ENCODE peak calls at places on chromosomes 6 and 20, in eight cellular contexts. One of them, this sample, is unnamed.

GRCh38 chr6:85364354-85364753 is 85.5 kb upstream of the NT5E start:
- DNase-seq in fibroblast of lung: peak
- DNase-seq in psoas muscle: no peak
- DNase-seq in esophagus muscularis mucosa: no peak
- DNase-seq in osteoblast: no peak
- DNase-seq in HL-60: no peak
- DNase-seq in Peyer's patch: no peak
- DNase-seq in right lobe of liver: no peak
- DNase-seq in this sample: peak

GRCh38 chr6:1554241-1554880 is 55.4 kb upstream of the FOXC1 start:
- DNase-seq in fibroblast of lung: peak
- DNase-seq in psoas muscle: no peak
- DNase-seq in esophagus muscularis mucosa: no peak
- DNase-seq in osteoblast: peak
- DNase-seq in HL-60: no peak
- DNase-seq in Peyer's patch: no peak
- DNase-seq in right lobe of liver: no peak
- DNase-seq in this sample: no peak

GRCh38 chr6:69265090-69265489 is 531.7 kb downstream of the LMBRD1 start:
- DNase-seq in fibroblast of lung: no peak
- DNase-seq in psoas muscle: no peak
- DNase-seq in esophagus muscularis mucosa: no peak
- DNase-seq in osteoblast: no peak
- DNase-seq in HL-60: no peak
- DNase-seq in Peyer's patch: no peak
- DNase-seq in right lobe of liver: no peak
- DNase-seq in this sample: no peak

GRCh38 chr6:92915466-92915865 is 503.9 kb downstream of the EPHA7 start:
- DNase-seq in fibroblast of lung: no peak
- DNase-seq in psoas muscle: no peak
- DNase-seq in esophagus muscularis mucosa: no peak
- DNase-seq in osteoblast: no peak
- DNase-seq in HL-60: no peak
- DNase-seq in Peyer's patch: no peak
- DNase-seq in right lobe of liver: no peak
- DNase-seq in this sample: no peak

GRCh38 chr6:14664616-14665315 is 547.2 kb downstream of the CD83 start:
- DNase-seq in fibroblast of lung: no peak
- DNase-seq in psoas muscle: no peak
- DNase-seq in esophagus muscularis mucosa: no peak
- DNase-seq in osteoblast: peak
- DNase-seq in HL-60: no peak
- DNase-seq in Peyer's patch: no peak
- DNase-seq in right lobe of liver: no peak
- DNase-seq in this sample: peak

GRCh38 chr6:79872986-79873385 is 74.4 kb downstream of the ELOVL4 start:
- DNase-seq in fibroblast of lung: peak
- DNase-seq in psoas muscle: no peak
- DNase-seq in esophagus muscularis mucosa: no peak
- DNase-seq in osteoblast: no peak
- DNase-seq in HL-60: peak
- DNase-seq in Peyer's patch: no peak
- DNase-seq in right lobe of liver: no peak
- DNase-seq in this sample: peak

GRCh38 chr6:131792091-131792496 is 15.7 kb upstream of the ENPP1 start:
- DNase-seq in fibroblast of lung: peak
- DNase-seq in psoas muscle: no peak
- DNase-seq in esophagus muscularis mucosa: no peak
- DNase-seq in osteoblast: peak
- DNase-seq in HL-60: no peak
- DNase-seq in Peyer's patch: no peak
- DNase-seq in right lobe of liver: no peak
- DNase-seq in this sample: no peak

GRCh38 chr6:111573892-111574800 is 31.5 kb downstream of the TRAF3IP2 start:
- DNase-seq in fibroblast of lung: peak
- DNase-seq in psoas muscle: no peak
- DNase-seq in esophagus muscularis mucosa: no peak
- DNase-seq in osteoblast: peak
- DNase-seq in HL-60: no peak
- DNase-seq in Peyer's patch: no peak
- DNase-seq in right lobe of liver: no peak
- DNase-seq in this sample: no peak

GRCh38 chr6:73606428-73606827 is 47.4 kb downstream of the SLC17A5 start:
- DNase-seq in fibroblast of lung: peak
- DNase-seq in psoas muscle: no peak
- DNase-seq in esophagus muscularis mucosa: no peak
- DNase-seq in osteoblast: no peak
- DNase-seq in HL-60: no peak
- DNase-seq in Peyer's patch: no peak
- DNase-seq in right lobe of liver: no peak
- DNase-seq in this sample: no peak

GRCh38 chr6:101454106-101454676 is 60.7 kb downstream of the GRIK2 start:
- DNase-seq in fibroblast of lung: no peak
- DNase-seq in psoas muscle: no peak
- DNase-seq in esophagus muscularis mucosa: no peak
- DNase-seq in osteoblast: no peak
- DNase-seq in HL-60: no peak
- DNase-seq in Peyer's patch: no peak
- DNase-seq in right lobe of liver: no peak
- DNase-seq in this sample: peak

GRCh38 chr6:157143171-157143884 is 180.0 kb downstream of the TMEM242 start:
- DNase-seq in fibroblast of lung: peak
- DNase-seq in psoas muscle: no peak
- DNase-seq in esophagus muscularis mucosa: no peak
- DNase-seq in osteoblast: peak
- DNase-seq in HL-60: no peak
- DNase-seq in Peyer's patch: no peak
- DNase-seq in right lobe of liver: no peak
- DNase-seq in this sample: no peak

GRCh38 chr20:61890210-61890609 is 175.5 kb downstream of the TAF4 start:
- DNase-seq in fibroblast of lung: no peak
- DNase-seq in psoas muscle: no peak
- DNase-seq in esophagus muscularis mucosa: no peak
- DNase-seq in osteoblast: no peak
- DNase-seq in HL-60: no peak
- DNase-seq in Peyer's patch: no peak
- DNase-seq in right lobe of liver: no peak
- DNase-seq in this sample: no peak

GRCh38 chr6:109867009-109867969 is 110.8 kb upstream of the GPR6 start:
- DNase-seq in fibroblast of lung: peak
- DNase-seq in psoas muscle: no peak
- DNase-seq in esophagus muscularis mucosa: peak
- DNase-seq in osteoblast: peak
- DNase-seq in HL-60: no peak
- DNase-seq in Peyer's patch: no peak
- DNase-seq in right lobe of liver: no peak
- DNase-seq in this sample: no peak

GRCh38 chr20:53622247-53623114 is 28.8 kb upstream of the ZNF217 start:
- DNase-seq in fibroblast of lung: peak
- DNase-seq in psoas muscle: no peak
- DNase-seq in esophagus muscularis mucosa: no peak
- DNase-seq in osteoblast: no peak
- DNase-seq in HL-60: peak
- DNase-seq in Peyer's patch: no peak
- DNase-seq in right lobe of liver: no peak
- DNase-seq in this sample: no peak

GRCh38 chr20:37384683-37385174 is 38.8 kb downstream of the SRC start:
- DNase-seq in fibroblast of lung: peak
- DNase-seq in psoas muscle: peak
- DNase-seq in esophagus muscularis mucosa: no peak
- DNase-seq in osteoblast: peak
- DNase-seq in HL-60: peak
- DNase-seq in Peyer's patch: peak
- DNase-seq in right lobe of liver: peak
- DNase-seq in this sample: no peak

GRCh38 chr6:127630800-127631199 is 53.8 kb downstream of the C6orf58 start:
- DNase-seq in fibroblast of lung: no peak
- DNase-seq in psoas muscle: no peak
- DNase-seq in esophagus muscularis mucosa: no peak
- DNase-seq in osteoblast: no peak
- DNase-seq in HL-60: no peak
- DNase-seq in Peyer's patch: no peak
- DNase-seq in right lobe of liver: no peak
- DNase-seq in this sample: no peak

GRCh38 chr6:7504041-7504440 is 37.4 kb upstream of the DSP start:
- DNase-seq in fibroblast of lung: no peak
- DNase-seq in psoas muscle: no peak
- DNase-seq in esophagus muscularis mucosa: no peak
- DNase-seq in osteoblast: no peak
- DNase-seq in HL-60: no peak
- DNase-seq in Peyer's patch: no peak
- DNase-seq in right lobe of liver: no peak
- DNase-seq in this sample: no peak

GRCh38 chr6:48889429-48889828 is 573.6 kb downstream of the MMUT start:
- DNase-seq in fibroblast of lung: no peak
- DNase-seq in psoas muscle: no peak
- DNase-seq in esophagus muscularis mucosa: no peak
- DNase-seq in osteoblast: no peak
- DNase-seq in HL-60: no peak
- DNase-seq in Peyer's patch: no peak
- DNase-seq in right lobe of liver: no peak
- DNase-seq in this sample: peak

GRCh38 chr6:161594412-161594811 is 320.6 kb upstream of the AGPAT4 start:
- DNase-seq in fibroblast of lung: no peak
- DNase-seq in psoas muscle: no peak
- DNase-seq in esophagus muscularis mucosa: no peak
- DNase-seq in osteoblast: no peak
- DNase-seq in HL-60: no peak
- DNase-seq in Peyer's patch: no peak
- DNase-seq in right lobe of liver: no peak
- DNase-seq in this sample: no peak

GRCh38 chr20:45293041-45294002 is 13.3 kb upstream of the RBPJL start:
- DNase-seq in fibroblast of lung: peak
- DNase-seq in psoas muscle: peak
- DNase-seq in esophagus muscularis mucosa: peak
- DNase-seq in osteoblast: peak
- DNase-seq in HL-60: peak
- DNase-seq in Peyer's patch: peak
- DNase-seq in right lobe of liver: peak
- DNase-seq in this sample: no peak
- TF ChIP-seq CTCF in fibroblast of lung: peak
- TF ChIP-seq CTCF in psoas muscle: peak
- TF ChIP-seq CTCF in esophagus muscularis mucosa: peak
- TF ChIP-seq CTCF in osteoblast: peak
- TF ChIP-seq CTCF in HL-60: peak
- TF ChIP-seq CTCF in Peyer's patch: peak
- TF ChIP-seq CTCF in right lobe of liver: peak
- TF ChIP-seq CTCF in this sample: peak

DNA sequence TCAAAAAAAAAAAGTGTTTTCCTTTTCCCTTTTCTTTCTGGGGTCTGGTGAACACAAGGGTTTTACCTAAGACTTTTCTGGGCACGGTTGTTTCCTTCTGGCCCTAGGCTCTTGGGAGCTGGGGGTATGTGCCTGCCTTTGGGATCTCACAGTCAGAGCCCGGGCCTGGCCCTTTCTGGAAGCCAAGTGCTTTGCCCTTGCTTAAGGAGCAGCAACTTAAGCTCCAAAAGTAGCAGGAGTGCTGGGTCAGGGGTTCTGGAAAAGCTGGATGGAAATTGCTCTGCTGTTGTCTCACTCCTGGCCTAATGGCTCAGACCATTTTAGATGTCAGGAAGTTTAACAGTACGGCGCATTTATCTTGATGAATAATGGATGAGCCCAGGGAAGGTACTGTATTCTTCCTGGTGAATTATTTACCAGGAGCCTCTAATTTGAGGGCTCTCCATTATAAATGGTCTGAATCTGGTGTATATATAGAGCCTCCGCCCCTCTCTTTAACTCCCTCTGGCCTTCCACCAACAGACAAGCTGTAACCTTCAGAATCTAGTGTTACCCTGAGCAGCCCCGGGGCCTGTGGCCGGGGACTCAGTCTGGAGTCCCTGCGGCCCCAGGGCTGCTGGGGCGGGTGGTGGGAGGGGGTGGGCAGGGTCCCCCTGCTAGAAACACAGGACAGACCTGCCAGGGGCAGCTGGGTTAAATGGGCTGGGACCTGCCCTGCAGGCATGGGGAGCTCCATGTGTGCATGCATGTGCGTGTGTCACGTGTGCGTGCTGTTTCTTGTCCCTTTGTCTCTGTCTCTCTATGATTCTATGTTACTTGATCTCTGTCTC is 37.5 kb downstream of the PTK7 start:
- DNase-seq in fibroblast of lung: peak
- DNase-seq in psoas muscle: no peak
- DNase-seq in esophagus muscularis mucosa: no peak
- DNase-seq in osteoblast: no peak
- DNase-seq in HL-60: no peak
- DNase-seq in Peyer's patch: no peak
- DNase-seq in right lobe of liver: no peak
- DNase-seq in this sample: no peak
- H3K27ac ChIP-seq in fibroblast of lung: peak
- H3K27ac ChIP-seq in psoas muscle: no peak
- H3K27ac ChIP-seq in esophagus muscularis mucosa: no peak
- H3K27ac ChIP-seq in osteoblast: peak
- H3K27ac ChIP-seq in HL-60: no peak
- H3K27ac ChIP-seq in Peyer's patch: no peak
- H3K27ac ChIP-seq in right lobe of liver: no peak
- H3K27ac ChIP-seq in this sample: peak

DNA sequence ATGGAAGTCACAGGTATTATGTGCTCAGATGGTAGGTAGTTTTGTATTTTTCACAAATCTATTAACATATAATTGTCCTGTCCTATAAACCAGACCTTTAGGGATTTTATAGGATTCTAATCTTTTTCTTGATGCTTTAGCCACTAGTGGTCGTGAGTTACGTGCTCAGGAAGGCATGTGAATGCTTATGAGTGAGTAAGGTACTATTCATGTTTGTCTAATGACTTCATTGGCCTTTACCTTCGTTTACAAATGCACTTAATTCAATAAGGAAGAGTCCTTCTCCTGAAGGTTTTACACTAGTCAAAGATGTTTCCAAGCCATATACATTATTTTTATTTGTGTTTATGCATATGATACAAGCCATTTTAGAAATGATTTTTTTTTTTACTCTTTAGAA is 23.0 kb downstream of the PACRG start:
- DNase-seq in fibroblast of lung: peak
- DNase-seq in psoas muscle: no peak
- DNase-seq in esophagus muscularis mucosa: no peak
- DNase-seq in osteoblast: no peak
- DNase-seq in HL-60: no peak
- DNase-seq in Peyer's patch: no peak
- DNase-seq in right lobe of liver: no peak
- DNase-seq in this sample: peak
- TF ChIP-seq CTCF in fibroblast of lung: no peak
- TF ChIP-seq CTCF in psoas muscle: no peak
- TF ChIP-seq CTCF in esophagus muscularis mucosa: no peak
- TF ChIP-seq CTCF in osteoblast: no peak
- TF ChIP-seq CTCF in HL-60: no peak
- TF ChIP-seq CTCF in Peyer's patch: no peak
- TF ChIP-seq CTCF in right lobe of liver: no peak
- TF ChIP-seq CTCF in this sample: peak

DNA sequence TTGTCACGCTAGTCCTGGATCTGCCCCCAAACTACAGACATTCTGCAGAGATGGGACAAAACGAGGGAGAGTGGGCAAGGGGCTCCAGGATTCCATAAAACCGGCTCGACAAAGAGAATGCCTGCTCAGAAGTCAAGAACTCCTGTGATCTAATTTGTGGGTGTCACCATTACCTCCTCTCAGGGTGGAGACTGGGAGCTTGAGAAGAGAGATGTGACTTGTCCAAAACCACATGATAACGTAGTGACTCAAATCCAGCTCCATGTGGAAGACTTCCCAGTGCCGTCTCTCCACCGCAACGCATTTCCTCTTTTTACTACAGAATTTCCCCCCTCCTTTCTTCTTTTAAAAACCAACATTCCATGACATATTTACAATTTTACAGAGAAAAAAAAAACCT is 44.3 kb downstream of the TRERF1 start:
- DNase-seq in fibroblast of lung: peak
- DNase-seq in psoas muscle: no peak
- DNase-seq in esophagus muscularis mucosa: no peak
- DNase-seq in osteoblast: peak
- DNase-seq in HL-60: no peak
- DNase-seq in Peyer's patch: no peak
- DNase-seq in right lobe of liver: no peak
- DNase-seq in this sample: peak
- H3K27ac ChIP-seq in fibroblast of lung: peak
- H3K27ac ChIP-seq in psoas muscle: no peak
- H3K27ac ChIP-seq in esophagus muscularis mucosa: peak
- H3K27ac ChIP-seq in osteoblast: peak
- H3K27ac ChIP-seq in HL-60: no peak
- H3K27ac ChIP-seq in Peyer's patch: no peak
- H3K27ac ChIP-seq in right lobe of liver: no peak
- H3K27ac ChIP-seq in this sample: peak

This sample was measured in foreskin keratinocyte.